ENCODE peak calls at places on chromosomes 3 and 15, in six cellular contexts. S is psoas muscle, T is body of pancreas, E is A549, X is cardiac muscle cell, C is hepatocyte. W is an unnamed sample.
A peak's percentile ranks its signal among the peaks of the same experiment; 100 is the strongest.

GRCh38 chr3:78101363-78101762 is 1061.5 kb downstream of the ROBO2 start:
- DNase-seq in S (no peak), T (no peak), E (no peak), X (peak; percentile 21), C (no peak), W (no peak)

GRCh38 chr3:35484939-35485605 is 154.3 kb upstream of the ARPP21 start:
- DNase-seq in S (no peak), T (no peak), E (no peak), X (no peak), C (no peak), W (no peak)

GRCh38 chr3:111975131-111975530 is 3.7 kb upstream of the ABHD10 start:
- DNase-seq in S (no peak), T (no peak), E (no peak), X (no peak), C (no peak), W (no peak)

GRCh38 chr3:50381315-50381714 is 22.0 kb upstream of the TMEM115 start:
- DNase-seq in S (no peak), T (no peak), E (no peak), X (no peak), C (no peak), W (no peak)

GRCh38 chr3:64599651-64600050 is 88.1 kb downstream of the ADAMTS9 start:
- DNase-seq in S (no peak), T (no peak), E (no peak), X (no peak), C (no peak), W (no peak)

GRCh38 chr3:109050591-109051167 is 67.3 kb downstream of the MORC1 start:
- DNase-seq in S (no peak), T (peak; percentile 16), E (peak; percentile 21), X (peak; percentile 49), C (peak; percentile 46), W (peak; percentile 9)

GRCh38 chr15:39509941-39510845 is 70.7 kb upstream of the THBS1 start:
- DNase-seq in S (peak; percentile 52), T (no peak), E (no peak), X (no peak), C (no peak), W (peak; percentile 60)

GRCh38 chr3:171838218-171838720 is 4.9 kb upstream of the TMEM212 start:
- DNase-seq in S (peak; percentile 77), T (peak; percentile 33), E (no peak), X (peak; percentile 94), C (no peak), W (peak; percentile 42)

GRCh38 chr3:65352951-65353350 is 665.2 kb upstream of the ADAMTS9 start:
- DNase-seq in S (no peak), T (no peak), E (no peak), X (no peak), C (no peak), W (no peak)

GRCh38 chr15:58332676-58333400 is 99.0 kb upstream of the LIPC start:
- DNase-seq in S (no peak), T (no peak), E (peak; percentile 43), X (peak; percentile 28), C (peak; percentile 43), W (no peak)

GRCh38 chr15:26222781-26223180 is 359.7 kb upstream of the ATP10A start:
- DNase-seq in S (no peak), T (no peak), E (no peak), X (no peak), C (no peak), W (no peak)

GRCh38 chr15:26224266-26224665 is 361.1 kb upstream of the ATP10A start:
- DNase-seq in S (no peak), T (no peak), E (no peak), X (no peak), C (no peak), W (no peak)

DNA sequence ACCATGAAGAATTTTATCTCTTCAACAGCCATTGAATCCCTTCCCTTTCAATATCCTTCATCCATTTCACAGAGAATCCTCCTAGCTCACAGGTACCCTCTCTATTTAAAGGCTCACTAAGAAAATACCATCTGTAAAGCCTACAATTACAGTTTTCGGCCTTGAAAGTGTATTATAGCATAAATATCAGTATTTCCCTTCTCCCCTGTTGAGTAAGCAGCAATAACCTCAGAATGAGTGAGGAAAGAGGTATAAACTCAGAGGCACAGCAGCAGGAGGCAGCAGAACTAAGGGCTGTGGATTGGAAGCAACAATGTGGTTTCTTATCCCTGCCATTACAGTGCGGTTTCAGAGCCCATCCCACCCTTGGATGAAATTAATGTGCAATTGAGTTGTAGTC is 360.6 kb upstream of the ATP10A start:
- DNase-seq in S (no peak), T (no peak), E (no peak), X (no peak), C (no peak), W (no peak)
- H3K9me3 ChIP-seq in S (no peaks in the 10 kb centered on the region), T (no peaks in the 10 kb centered on the region), E (no peaks in the 10 kb centered on the region), X (no peaks in the 10 kb centered on the region), C (no peaks in the 10 kb centered on the region), W (no peaks in the 10 kb centered on the region)

GRCh38 chr15:100192092-100192695 is 149.6 kb downstream of the ADAMTS17 start:
- DNase-seq in S (peak; percentile 33), T (no peak), E (no peak), X (no peak), C (no peak), W (peak; percentile 54)
- H3K9me3 ChIP-seq in S (no peaks in the 10 kb centered on the region), T (no peaks in the 10 kb centered on the region), E (peaks cover under 1% of the 10 kb centered on the region), X (no peaks in the 10 kb centered on the region), C (no peaks in the 10 kb centered on the region), W (no peaks in the 10 kb centered on the region)

GRCh38 chr15:77400258-77400657 is 19.6 kb downstream of the PEAK1 start:
- DNase-seq in S (no peak), T (no peak), E (no peak), X (no peak), C (no peak), W (no peak)
- H3K9me3 ChIP-seq in S (peaks cover 34% of the 10 kb centered on the region), T (peaks cover 4% of the 10 kb centered on the region), E (peaks cover 19% of the 10 kb centered on the region), X (no peaks in the 10 kb centered on the region), C (peaks cover 9% of the 10 kb centered on the region), W (peaks cover 5% of the 10 kb centered on the region)

DNA sequence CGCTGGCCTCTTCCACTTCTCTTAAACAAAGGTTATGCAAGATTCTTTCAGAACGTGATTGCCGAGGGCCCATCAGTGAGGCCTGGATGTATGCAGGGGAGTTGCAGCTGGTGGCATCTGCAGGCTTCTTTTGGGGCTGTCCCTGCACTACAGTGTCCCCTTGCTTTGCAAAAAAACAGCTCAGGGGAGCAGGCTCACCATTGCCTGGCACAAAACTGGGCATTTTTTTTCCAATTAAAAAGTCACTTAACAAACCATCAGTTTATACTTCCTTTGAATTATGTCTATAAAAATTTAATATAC is 148.6 kb downstream of the ATP10A start:
- DNase-seq in S (no peak), T (no peak), E (no peak), X (no peak), C (no peak), W (no peak)
- H3K9me3 ChIP-seq in S (no peaks in the 10 kb centered on the region), T (no peaks in the 10 kb centered on the region), E (no peaks in the 10 kb centered on the region), X (no peaks in the 10 kb centered on the region), C (no peaks in the 10 kb centered on the region), W (no peaks in the 10 kb centered on the region)

GRCh38 chr15:79916424-79916823 is 19.6 kb upstream of the MTHFS start:
- DNase-seq in S (no peak), T (no peak), E (no peak), X (no peak), C (peak; percentile 31), W (no peak)

GRCh38 chr15:79919090-79919748 is 22.4 kb upstream of the MTHFS start:
- DNase-seq in S (no peak), T (no peak), E (no peak), X (no peak), C (peak; percentile 88), W (no peak)

GRCh38 chr15:79918278-79918677 is 21.5 kb upstream of the MTHFS start:
- DNase-seq in S (no peak), T (no peak), E (no peak), X (no peak), C (peak; percentile 61), W (no peak)

GRCh38 chr15:79919749-79920511 is 23.1 kb upstream of the MTHFS start:
- DNase-seq in S (no peak), T (no peak), E (no peak), X (no peak), C (peak; percentile 17), W (no peak)

DNA sequence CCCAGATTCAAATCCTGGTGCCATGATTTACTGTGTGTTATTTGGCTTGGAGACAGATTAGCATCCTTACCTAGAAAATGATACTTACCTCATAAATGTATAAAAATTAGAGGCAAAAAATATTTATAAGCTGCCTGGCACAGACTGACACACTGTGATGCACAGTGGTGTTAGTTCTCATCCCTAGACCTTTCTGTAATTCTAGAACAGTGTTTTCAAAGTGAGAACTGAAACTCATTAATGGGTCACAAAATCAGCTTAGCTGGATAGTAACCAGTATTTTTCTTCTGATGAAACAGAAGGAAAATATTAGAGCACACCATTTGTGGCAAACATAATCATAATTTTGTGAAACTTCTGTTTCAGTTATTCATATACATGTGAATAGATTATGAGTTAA is 17.9 kb upstream of the MTHFS start:
- DNase-seq in S (no peak), T (no peak), E (no peak), X (no peak), C (no peak), W (no peak)
- H3K9me3 ChIP-seq in S (peaks cover 48% of the 10 kb centered on the region), T (peaks cover 21% of the 10 kb centered on the region), E (peaks cover 62% of the 10 kb centered on the region), X (no peaks in the 10 kb centered on the region), C (no peaks in the 10 kb centered on the region), W (peaks cover 16% of the 10 kb centered on the region)

GRCh38 chr3:10386121-10386520 is 65.2 kb upstream of the SEC13 start:
- DNase-seq in S (no peak), T (no peak), E (no peak), X (no peak), C (no peak), W (no peak)
- H3K9me3 ChIP-seq in S (peaks cover 4% of the 10 kb centered on the region), T (no peaks in the 10 kb centered on the region), E (no peaks in the 10 kb centered on the region), X (no peaks in the 10 kb centered on the region), C (no peaks in the 10 kb centered on the region), W (peaks cover 5% of the 10 kb centered on the region)

DNA sequence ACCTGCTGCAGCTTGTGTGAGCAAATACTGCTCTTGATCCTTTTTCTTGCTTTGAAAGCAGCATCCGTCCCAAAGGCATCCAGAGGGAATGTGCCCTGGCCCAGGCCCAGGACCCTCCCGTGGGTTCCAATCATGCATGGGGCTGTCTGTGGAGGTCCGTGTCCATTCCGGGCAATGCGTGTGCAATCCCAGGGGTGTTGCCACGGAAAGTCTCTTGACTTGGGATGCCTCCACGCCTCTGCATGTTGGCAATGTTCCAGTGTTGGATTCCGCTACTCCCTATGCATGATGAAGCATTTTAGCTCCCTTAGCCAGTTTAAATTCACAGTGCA is 105.7 kb downstream of the SNRPN start:
- DNase-seq in S (no peak), T (no peak), E (no peak), X (no peak), C (no peak), W (no peak)
- H3K9me3 ChIP-seq in S (peaks cover 100% of the 10 kb centered on the region), T (peaks cover 100% of the 10 kb centered on the region), E (peaks cover 75% of the 10 kb centered on the region), X (peaks cover 20% of the 10 kb centered on the region), C (peaks cover 72% of the 10 kb centered on the region), W (no peaks in the 10 kb centered on the region)

W was measured in SJCRH30.